ENCODE peak calls at places on chromosomes 16 and 17, in nine cellular contexts. Z is CD4-positive, CD25-positive, alpha-beta regulatory T cell; O is caudate nucleus; G is cardiac muscle cell; N is AG04450; E is dorsolateral prefrontal cortex; B is mesendoderm; X is tibial nerve; Y is stomach. L is an unnamed sample.

GRCh38 chr16:12462690-12463646 is 340.7 kb downstream of the CPPED1 start:
- DNase-seq in E (no peak), G (peak), Y (no peak), B (no peak), N (peak), O (no peak), Z (no peak), X (no peak), L (no peak)

GRCh38 chr17:65530985-65531507 is 30.4 kb downstream of the AXIN2 start:
- DNase-seq in E (no peak), G (peak), X (no peak), O (no peak), Z (no peak), Y (no peak), N (peak), B (peak), L (no peak)

GRCh38 chr17:50130778-50131317 is 888 bp upstream of the SAMD14 start:
- DNase-seq in Y (no peak), Z (no peak), N (no peak), B (peak), X (no peak), E (no peak), G (no peak), O (no peak), L (no peak)

GRCh38 chr16:28538733-28539596 is at the start of gene NUPR1:
- DNase-seq in Y (peak), O (peak), N (peak), Z (no peak), B (peak), E (peak), X (peak), G (peak), L (peak)

GRCh38 chr16:4915226-4915761 is 21.7 kb downstream of the PPL start:
- DNase-seq in N (peak), Y (no peak), X (no peak), Z (no peak), G (peak), E (no peak), O (no peak), B (no peak), L (no peak)

GRCh38 chr16:68200120-68200783 is 35.7 kb downstream of the ESRP2 start:
- DNase-seq in B (peak), N (no peak), G (peak), Y (no peak), E (no peak), Z (no peak), X (no peak), O (no peak), L (no peak)

GRCh38 chr17:1953866-1954265 is 71.3 kb downstream of the RTN4RL1 start:
- DNase-seq in G (no peak), Z (no peak), N (no peak), E (no peak), O (no peak), B (no peak), X (no peak), Y (no peak), L (no peak)

GRCh38 chr16:86975445-86975844 is 341.7 kb downstream of the C16orf95 start:
- DNase-seq in G (peak), X (peak), Y (no peak), B (peak), E (no peak), O (no peak), N (peak), Z (no peak), L (no peak)

GRCh38 chr17:82391496-82392066 is 20.0 kb downstream of the UTS2R start:
- DNase-seq in Z (no peak), B (no peak), O (no peak), E (no peak), X (no peak), N (no peak), G (no peak), Y (no peak), L (no peak)

GRCh38 chr17:67534941-67535340 is 157.9 kb downstream of the PITPNC1 start:
- DNase-seq in B (peak), O (no peak), N (no peak), G (no peak), E (no peak), Y (no peak), X (no peak), Z (no peak), L (no peak)

DNA sequence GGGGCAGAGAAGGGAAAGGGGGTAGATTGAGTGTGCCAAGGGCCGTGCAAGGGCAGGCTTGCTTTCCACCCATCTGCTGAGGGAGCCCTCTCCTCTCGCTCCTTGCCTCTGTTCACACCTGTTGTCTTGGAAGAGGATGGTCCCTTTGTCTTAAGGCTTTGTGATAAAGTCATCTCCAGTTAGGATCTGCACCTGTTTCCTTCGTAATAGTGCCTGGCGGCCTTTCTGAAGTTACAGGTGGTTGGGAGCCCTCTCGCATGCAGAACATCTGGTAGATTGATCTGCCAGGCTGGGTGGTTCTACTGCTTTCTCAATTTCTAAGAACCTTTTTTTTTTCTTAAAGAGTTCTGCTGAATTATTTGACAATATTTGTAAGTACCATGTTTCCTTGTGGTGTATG is 16.3 kb downstream of the UBFD1 start:
- DNase-seq in Z (no peak), N (no peak), G (no peak), X (no peak), E (no peak), B (no peak), Y (no peak), O (no peak), L (no peak)
- H3K27ac ChIP-seq in Z (no peak), N (no peak), G (no peak), X (no peak), E (no peak), B (no peak), Y (no peak), O (no peak), L (no peak)

GRCh38 chr17:75831032-75831567 is 13.1 kb downstream of the UNC13D start:
- DNase-seq in B (no peak), G (no peak), Y (no peak), Z (no peak), X (no peak), O (no peak), E (no peak), N (no peak), L (no peak)
- H3K27ac ChIP-seq in B (no peak), G (no peak), Y (no peak), Z (peak), X (no peak), O (no peak), E (no peak), N (no peak), L (no peak)

GRCh38 chr16:8862309-8863130 is 6.3 kb downstream of the CARHSP1 start:
- DNase-seq in G (no peak), E (no peak), X (no peak), O (no peak), N (no peak), Z (no peak), B (no peak), Y (no peak), L (no peak)
- H3K27ac ChIP-seq in G (no peak), E (no peak), X (peak), O (no peak), N (peak), Z (no peak), B (no peak), Y (no peak), L (no peak)

GRCh38 chr16:72848759-72849664 is 198.9 kb downstream of the ZFHX3 start:
- DNase-seq in Z (no peak), G (peak), N (peak), O (peak), Y (peak), E (peak), B (no peak), X (peak), L (peak)
- H3K27ac ChIP-seq in Z (no peak), G (no peak), N (peak), O (peak), Y (no peak), E (peak), B (no peak), X (no peak), L (peak)

GRCh38 chr17:16464641-16465312 is 27.2 kb downstream of the LRRC75A start:
- DNase-seq in Z (no peak), N (no peak), Y (no peak), O (no peak), B (no peak), E (no peak), G (no peak), X (no peak), L (no peak)

GRCh38 chr17:16467044-16467443 is 24.9 kb downstream of the LRRC75A start:
- DNase-seq in Y (no peak), Z (no peak), B (no peak), O (no peak), G (no peak), X (no peak), E (no peak), N (no peak), L (no peak)

GRCh38 chr17:16467886-16468285 is 24.1 kb downstream of the LRRC75A start:
- DNase-seq in E (no peak), N (no peak), X (no peak), G (no peak), B (no peak), Z (no peak), Y (no peak), O (no peak), L (no peak)

GRCh38 chr17:16465861-16466338 is 26.1 kb downstream of the LRRC75A start:
- DNase-seq in X (no peak), G (no peak), Z (no peak), N (no peak), O (no peak), B (peak), E (no peak), Y (peak), L (no peak)

DNA sequence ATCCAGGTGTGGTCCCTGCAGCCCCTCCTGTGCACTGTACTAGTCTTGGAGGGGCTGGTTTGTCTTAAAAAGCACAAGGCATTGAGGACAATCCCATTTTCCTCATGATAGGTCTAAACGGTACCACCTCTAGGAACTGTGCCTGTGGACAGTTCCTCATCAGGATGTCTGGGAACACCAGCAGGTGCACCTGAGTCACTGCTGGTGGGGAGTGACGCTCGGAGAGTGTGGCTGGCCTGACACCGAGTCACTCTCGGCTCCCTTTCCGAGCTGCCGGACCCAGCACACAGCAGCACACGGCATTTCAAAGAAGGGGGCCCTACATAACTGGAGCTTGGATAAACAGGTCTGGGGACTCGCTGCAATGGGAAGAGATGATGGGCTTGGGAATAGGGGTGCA is 25.6 kb downstream of the LRRC75A start:
- DNase-seq in Y (no peak), B (no peak), N (no peak), Z (no peak), X (no peak), O (no peak), G (no peak), E (no peak), L (no peak)
- H3K27ac ChIP-seq in Y (peak), B (no peak), N (no peak), Z (no peak), X (no peak), O (no peak), G (no peak), E (no peak), L (no peak)

GRCh38 chr17:68600881-68601564 is at the start of gene FAM20A:
- DNase-seq in X (no peak), E (peak), G (no peak), B (peak), Y (peak), Z (no peak), N (no peak), O (no peak), L (no peak)
- H3K27ac ChIP-seq in X (peak), E (no peak), G (peak), B (peak), Y (peak), Z (no peak), N (no peak), O (no peak), L (no peak)

GRCh38 chr17:44087319-44087718 is 16.8 kb downstream of the G6PC3 start:
- DNase-seq in B (no peak), N (no peak), Y (no peak), E (no peak), G (no peak), O (no peak), Z (no peak), X (no peak), L (no peak)
- H3K27ac ChIP-seq in B (peak), N (peak), Y (no peak), E (peak), G (peak), O (no peak), Z (no peak), X (no peak), L (peak)

DNA sequence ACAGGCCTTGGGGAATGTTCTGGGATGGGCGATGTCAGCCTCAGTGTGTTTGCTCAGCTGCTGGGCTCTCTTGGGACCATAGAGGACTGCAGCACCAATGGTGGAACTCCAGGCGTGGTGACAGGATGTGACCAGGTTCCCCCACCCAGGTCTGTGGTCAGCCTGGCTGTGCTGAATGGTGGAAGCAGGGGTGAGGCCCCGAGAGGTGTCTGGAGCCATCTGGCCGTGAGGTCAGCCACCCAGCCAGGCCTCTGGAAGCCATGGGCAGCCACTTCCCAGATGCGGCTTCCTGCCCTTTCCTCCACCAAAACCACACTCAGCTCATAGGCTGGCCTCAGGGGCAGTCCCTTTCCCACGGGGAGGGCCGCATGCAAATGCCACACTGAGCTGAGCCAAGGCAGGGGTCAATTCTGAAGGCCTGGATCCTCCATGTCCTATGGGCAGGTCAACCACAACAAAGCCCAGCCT is 7.8 kb upstream of the MAPK7 start:
- DNase-seq in G (peak), E (no peak), N (no peak), Z (peak), Y (no peak), B (no peak), O (no peak), X (no peak), L (no peak)
- H3K27ac ChIP-seq in G (no peak), E (no peak), N (no peak), Z (peak), Y (no peak), B (no peak), O (no peak), X (no peak), L (no peak)

GRCh38 chr17:62614142-62614541 is 13.3 kb upstream of the MRC2 start:
- DNase-seq in G (peak), Z (no peak), X (no peak), O (no peak), Y (no peak), B (peak), N (peak), E (no peak), L (no peak)
- H3K27ac ChIP-seq in G (peak), Z (no peak), X (no peak), O (no peak), Y (no peak), B (no peak), N (peak), E (no peak), L (no peak)

L was measured in substantia nigra.